ENCODE peak calls at places on chromosomes 6 and 20, in five cellular contexts. P is NT2/D1, Z is HepG2, N is GM12878, O is H1. M is an unnamed sample.

GRCh38 chr6:2237001-2237400 is 8.4 kb downstream of the GMDS start:
- DNase-seq in P (no peak), Z (no peak), N (no peak), O (no peak), M (no peak)

GRCh38 chr6:56357616-56358373 is 110.4 kb upstream of the COL21A1 start:
- DNase-seq in P (no peak), Z (no peak), N (no peak), O (no peak), M (no peak)

GRCh38 chr20:61817575-61817974 is 248.1 kb downstream of the TAF4 start:
- DNase-seq in P (no peak), Z (no peak), N (no peak), O (no peak), M (no peak)

GRCh38 chr6:5674723-5675122 is 332.0 kb downstream of the NRN1 start:
- DNase-seq in P (no peak), Z (no peak), N (no peak), O (no peak), M (no peak)

GRCh38 chr20:41657655-41658054 is 39.5 kb upstream of the CHD6 start:
- DNase-seq in P (no peak), Z (no peak), N (no peak), O (no peak), M (no peak)

GRCh38 chr6:22926613-22927348 is 357.4 kb downstream of the HDGFL1 start:
- DNase-seq in P (no peak), Z (no peak), N (no peak), O (no peak), M (no peak)

GRCh38 chr6:106692112-106692822 is 62.9 kb downstream of the QRSL1 start:
- DNase-seq in P (peak), Z (no peak), N (no peak), O (peak), M (no peak)

GRCh38 chr6:26156105-26156849 is 69.0 kb downstream of the HFE start:
- DNase-seq in P (peak), Z (peak), N (peak), O (peak), M (peak)

GRCh38 chr6:156279306-156279969 is 497.7 kb upstream of the ARID1B start:
- DNase-seq in P (no peak), Z (no peak), N (peak), O (no peak), M (no peak)

GRCh38 chr6:96520039-96520850 is 1.4 kb upstream of the UFL1 start:
- DNase-seq in P (peak), Z (no peak), N (no peak), O (no peak), M (no peak)

GRCh38 chr6:93252930-93253329 is 166.4 kb downstream of the EPHA7 start:
- DNase-seq in P (no peak), Z (no peak), N (no peak), O (no peak), M (no peak)

GRCh38 chr6:149969635-149970034 is 5.9 kb downstream of the ULBP1 start:
- DNase-seq in P (no peak), Z (no peak), N (no peak), O (no peak), M (no peak)

GRCh38 chr20:33697129-33697528 is 10.9 kb upstream of the E2F1 start:
- DNase-seq in P (no peak), Z (no peak), N (no peak), O (no peak), M (no peak)

GRCh38 chr6:38579010-38579628 is 60.6 kb downstream of the BTBD9 start:
- DNase-seq in P (no peak), Z (no peak), N (no peak), O (no peak), M (no peak)

GRCh38 chr20:47406849-47407682 is 50.6 kb upstream of the ZMYND8 start:
- DNase-seq in P (no peak), Z (no peak), N (no peak), O (no peak), M (no peak)

GRCh38 chr6:25342784-25343183 is 63.6 kb downstream of the CARMIL1 start:
- DNase-seq in P (no peak), Z (no peak), N (no peak), O (no peak), M (no peak)

GRCh38 chr6:84428300-84428907 is 201.0 kb upstream of the CEP162 start:
- DNase-seq in P (peak), Z (peak), N (no peak), O (no peak), M (peak)

GRCh38 chr20:14415492-14415891 is 78.1 kb upstream of the FLRT3 start:
- DNase-seq in P (no peak), Z (no peak), N (no peak), O (no peak), M (no peak)

GRCh38 chr6:25127433-25127832 is 151.7 kb upstream of the CARMIL1 start:
- DNase-seq in P (no peak), Z (no peak), N (no peak), O (no peak), M (no peak)

GRCh38 chr20:62830251-62830650 is 13.4 kb downstream of the COL9A3 start:
- DNase-seq in P (no peak), Z (no peak), N (no peak), O (no peak), M (no peak)

GRCh38 chr6:43077981-43078411 is 1.9 kb downstream of the PTK7 start:
- DNase-seq in P (no peak), Z (no peak), N (no peak), O (no peak), M (no peak)

GRCh38 chr6:120282005-120282404 is 932.4 kb upstream of the MAN1A1 start:
- DNase-seq in P (no peak), Z (no peak), N (no peak), O (no peak), M (no peak)

GRCh38 chr6:3194535-3195376 is 32.7 kb downstream of the TUBB2B start:
- DNase-seq in P (peak), Z (no peak), N (no peak), O (no peak), M (no peak)

GRCh38 chr6:44115866-44116265 is 11.4 kb downstream of the MRPL14 start:
- DNase-seq in P (no peak), Z (no peak), N (no peak), O (no peak), M (no peak)

GRCh38 chr6:128208078-128208477 is 307.2 kb upstream of the THEMIS start:
- DNase-seq in P (no peak), Z (peak), N (no peak), O (no peak), M (no peak)

DNA sequence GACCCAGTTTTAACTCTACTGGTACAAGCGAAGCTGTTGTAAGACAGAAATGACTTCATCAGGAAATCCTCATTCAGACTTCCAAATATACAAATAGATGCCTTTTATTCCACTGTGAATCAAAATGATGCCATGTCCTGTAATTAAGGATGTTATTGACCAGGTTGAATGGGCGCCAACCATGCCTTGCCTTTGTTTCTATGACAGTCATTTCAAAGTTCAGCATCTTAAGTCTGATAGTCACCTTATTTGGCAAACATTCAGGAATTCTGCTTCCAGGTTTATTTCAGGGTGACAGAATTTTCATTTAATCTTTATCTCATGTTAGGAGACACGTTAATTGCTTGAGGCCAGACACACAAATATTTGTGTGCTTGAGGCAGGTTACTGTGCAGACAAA is 592.8 kb upstream of the JAG1 start:
- DNase-seq in P (no peak), Z (no peak), N (no peak), O (no peak), M (no peak)
- TF ChIP-seq SUZ12 in P (no peak), Z (no peak), N (no peak), O (no peak), M (no peak)

GRCh38 chr20:50916257-50916656 is 15.0 kb downstream of the ADNP start:
- DNase-seq in P (no peak), Z (no peak), N (no peak), O (no peak), M (peak)
- TF ChIP-seq SUZ12 in P (no peak), Z (no peak), N (no peak), O (no peak), M (no peak)

GRCh38 chr6:111612379-111612778 is 6.7 kb upstream of the TRAF3IP2 start:
- DNase-seq in P (no peak), Z (no peak), N (no peak), O (no peak), M (no peak)

GRCh38 chr6:111610548-111611172 is 5.0 kb upstream of the TRAF3IP2 start:
- DNase-seq in P (no peak), Z (peak), N (no peak), O (no peak), M (no peak)

GRCh38 chr6:111615916-111616612 is 10.4 kb upstream of the TRAF3IP2 start:
- DNase-seq in P (no peak), Z (peak), N (no peak), O (no peak), M (no peak)

GRCh38 chr6:111618407-111618806 is 12.7 kb upstream of the TRAF3IP2 start:
- DNase-seq in P (no peak), Z (no peak), N (no peak), O (no peak), M (no peak)

GRCh38 chr6:111614833-111615582 is 9.3 kb upstream of the TRAF3IP2 start:
- DNase-seq in P (no peak), Z (peak), N (no peak), O (no peak), M (peak)
- TF ChIP-seq SUZ12 in P (no peak), Z (no peak), N (no peak), O (no peak), M (no peak)

GRCh38 chr20:20078041-20078440 is 25.7 kb downstream of the CFAP61 start:
- DNase-seq in P (no peak), Z (no peak), N (no peak), O (no peak), M (no peak)
- TF ChIP-seq SUZ12 in P (no peak), Z (no peak), N (no peak), O (no peak), M (no peak)

DNA sequence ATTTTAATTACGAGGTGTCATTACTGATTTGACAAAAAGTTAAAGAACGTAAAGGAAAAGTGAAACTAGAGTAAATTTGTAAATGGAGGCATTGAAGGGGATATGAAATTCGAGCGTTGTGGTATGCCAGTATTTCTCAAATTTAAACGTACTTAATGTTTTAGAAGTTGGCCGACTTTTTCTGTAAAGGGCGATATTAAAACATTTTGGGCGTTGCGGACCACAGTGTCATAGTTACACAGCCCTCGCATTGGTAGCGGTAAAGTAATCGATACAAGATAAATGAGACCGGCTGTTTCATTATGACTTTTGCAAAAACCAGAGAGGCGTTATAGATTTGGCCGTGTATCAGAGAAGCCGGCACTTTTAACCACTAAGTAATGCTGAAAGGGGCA is 39.6 kb downstream of the OR2B2 start:
- DNase-seq in P (no peak), Z (no peak), N (no peak), O (no peak), M (no peak)
- TF ChIP-seq SUZ12 in P (no peak), Z (no peak), N (no peak), O (no peak), M (no peak)

GRCh38 chr6:53921639-53922038 is 126.8 kb downstream of the LRRC1 start:
- DNase-seq in P (no peak), Z (no peak), N (no peak), O (no peak), M (no peak)

GRCh38 chr6:53920881-53921280 is 126.1 kb downstream of the LRRC1 start:
- DNase-seq in P (no peak), Z (no peak), N (no peak), O (no peak), M (no peak)

GRCh38 chr6:53924277-53924676 is 129.5 kb downstream of the LRRC1 start:
- DNase-seq in P (no peak), Z (no peak), N (no peak), O (no peak), M (no peak)

GRCh38 chr6:53924821-53925422 is 130.1 kb downstream of the LRRC1 start:
- DNase-seq in P (no peak), Z (no peak), N (no peak), O (no peak), M (no peak)

DNA sequence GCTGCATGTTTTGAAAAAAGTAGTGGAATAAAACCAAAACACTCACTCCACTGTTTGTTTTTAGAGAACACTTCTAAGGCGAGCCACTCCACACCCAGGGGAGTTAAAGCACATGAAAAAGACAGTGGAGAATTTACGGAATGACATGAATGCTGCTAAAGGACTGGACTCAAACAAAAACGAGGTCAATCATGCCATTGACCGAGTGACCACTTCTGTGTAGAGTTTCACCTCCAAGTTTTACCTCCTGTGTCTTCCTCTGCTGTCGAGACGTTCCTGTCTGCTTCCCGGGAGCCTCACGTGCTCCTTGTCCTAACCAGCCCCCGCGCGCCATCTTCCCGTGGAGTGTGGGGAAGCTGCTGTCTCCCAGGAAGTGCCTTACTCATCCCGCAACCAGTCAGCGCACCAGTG is 127.8 kb downstream of the LRRC1 start:
- DNase-seq in P (no peak), Z (peak), N (no peak), O (peak), M (no peak)
- TF ChIP-seq SUZ12 in P (no peak), Z (no peak), N (no peak), O (no peak), M (no peak)

DNA sequence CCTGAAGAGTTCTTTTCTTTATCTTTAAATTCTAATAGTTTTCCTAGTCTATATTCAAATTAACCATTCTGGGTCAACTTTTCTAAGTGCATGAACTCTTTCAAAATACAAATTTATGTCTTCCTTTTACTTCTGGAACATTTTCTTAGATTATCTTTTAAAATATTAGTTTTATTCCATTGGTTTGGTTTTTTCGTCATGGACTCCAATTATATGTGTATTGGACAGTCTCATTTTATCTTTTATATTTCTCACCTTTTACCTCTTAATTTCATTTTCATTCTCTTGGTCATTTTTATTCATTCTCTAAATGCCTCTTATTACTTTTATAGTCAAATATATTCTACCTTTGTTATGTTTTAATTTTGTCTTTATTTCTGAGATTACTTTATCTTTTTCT is 356.7 kb upstream of the MMS22L start:
- DNase-seq in P (no peak), Z (no peak), N (no peak), O (no peak), M (no peak)
- TF ChIP-seq SUZ12 in P (no peak), Z (no peak), N (no peak), O (no peak), M (no peak)

GRCh38 chr20:44720617-44720993 is 5.4 kb downstream of the CCN5 start:
- DNase-seq in P (no peak), Z (no peak), N (no peak), O (no peak), M (no peak)
- TF ChIP-seq SUZ12 in P (no peak), Z (no peak), N (no peak), O (no peak), M (no peak)